ENCODE peak calls at places on chromosomes 3 and 15, in nine cellular contexts. J is CD8-positive, alpha-beta T cell; Y is ELF-1; Z is NCI-H2029; K is activated T-helper 2 cell treated with anti-CD3 and anti-CD28 coated beads, Interferon-gamma antibody, Interleukin-2, Interleukin-4, amounts not matched to agents 10 μg/mL and 5 μg/mL and 100 μg/mL, durations not matched to agents 14 hours and 24 hours and 36 hours; X is GM12865; H is memory B cell; U is transverse colon; I is iPS-NIHi11. O is an unnamed sample.

GRCh38 chr15:43648649-43649429 is at the start of gene CATSPER2:
- DNase-seq in J (no peak), Y (no peak), Z (no peak), K (no peak), X (no peak), H (no peak), U (no peak), I (peak), O (no peak)

GRCh38 chr3:125374501-125374995 is 577 bp downstream of the ZNF148 start:
- DNase-seq in J (peak), Y (peak), Z (no peak), K (no peak), X (peak), H (no peak), U (peak), I (peak), O (peak)

GRCh38 chr3:124263168-124263567 is 271.2 kb upstream of the ROPN1 start:
- DNase-seq in J (no peak), Y (no peak), Z (no peak), K (no peak), X (peak), H (no peak), U (no peak), I (no peak), O (no peak)

GRCh38 chr3:7640787-7641186 is 779.9 kb downstream of the GRM7 start:
- DNase-seq in J (no peak), Y (no peak), Z (no peak), K (no peak), X (no peak), H (no peak), U (no peak), I (no peak), O (no peak)

GRCh38 chr15:100116416-100117190 is 225.2 kb downstream of the ADAMTS17 start:
- DNase-seq in J (no peak), Y (no peak), Z (peak), K (no peak), X (no peak), H (no peak), U (no peak), I (no peak), O (no peak)

GRCh38 chr3:145188079-145188785 is 972.8 kb downstream of the PLOD2 start:
- DNase-seq in J (no peak), Y (no peak), Z (no peak), K (no peak), X (no peak), H (no peak), U (no peak), I (no peak), O (no peak)

GRCh38 chr3:72445827-72446405 is 402.3 kb downstream of the SHQ1 start:
- DNase-seq in J (no peak), Y (no peak), Z (no peak), K (no peak), X (no peak), H (no peak), U (no peak), I (no peak), O (no peak)

GRCh38 chr3:63911901-63912767 is at the start of gene SCAANT1:
- DNase-seq in J (peak), Y (peak), Z (peak), K (peak), X (peak), H (peak), U (peak), I (peak), O (peak)

GRCh38 chr15:71011503-71012155 is 103.6 kb upstream of the THSD4 start:
- DNase-seq in J (no peak), Y (no peak), Z (peak), K (no peak), X (peak), H (no peak), U (peak), I (peak), O (no peak)

GRCh38 chr3:30864158-30864557 is 30.3 kb downstream of the GADL1 start:
- DNase-seq in J (no peak), Y (no peak), Z (no peak), K (no peak), X (no peak), H (no peak), U (no peak), I (no peak), O (no peak)

GRCh38 chr3:173725507-173725906 is 328.0 kb downstream of the NLGN1 start:
- DNase-seq in J (no peak), Y (no peak), Z (no peak), K (no peak), X (no peak), H (no peak), U (no peak), I (no peak), O (no peak)

GRCh38 chr3:152835311-152836102 is 576 bp downstream of the P2RY1 start:
- DNase-seq in J (no peak), Y (peak), Z (no peak), K (peak), X (peak), H (no peak), U (peak), I (peak), O (peak)

GRCh38 chr3:151491525-151491924 is 30.7 kb upstream of the IGSF10 start:
- DNase-seq in J (no peak), Y (no peak), Z (no peak), K (no peak), X (no peak), H (no peak), U (no peak), I (no peak), O (no peak)

GRCh38 chr3:1195922-1196321 is 103.1 kb downstream of the CNTN6 start:
- DNase-seq in J (no peak), Y (no peak), Z (no peak), K (no peak), X (no peak), H (no peak), U (no peak), I (no peak), O (no peak)

GRCh38 chr15:100438570-100438969 is 90.2 kb downstream of the CERS3 start:
- DNase-seq in J (peak), Y (no peak), Z (peak), K (no peak), X (peak), H (no peak), U (peak), I (no peak), O (peak)

GRCh38 chr15:85865070-85865684 is 70.5 kb upstream of the KLHL25 start:
- DNase-seq in J (no peak), Y (peak), Z (no peak), K (no peak), X (peak), H (no peak), U (peak), I (peak), O (no peak)

GRCh38 chr3:106765342-106765741 is 611.9 kb upstream of the CCDC54 start:
- DNase-seq in J (no peak), Y (no peak), Z (no peak), K (no peak), X (no peak), H (no peak), U (no peak), I (no peak), O (no peak)

GRCh38 chr15:64464271-64465005 is 4.1 kb downstream of the ZNF609 start:
- DNase-seq in J (no peak), Y (no peak), Z (peak), K (no peak), X (no peak), H (no peak), U (no peak), I (no peak), O (no peak)

GRCh38 chr3:127013758-127014535 is 31.0 kb downstream of the PLXNA1 start:
- DNase-seq in J (no peak), Y (no peak), Z (no peak), K (no peak), X (no peak), H (no peak), U (no peak), I (no peak), O (no peak)

GRCh38 chr15:55917881-55918296 is 75.5 kb downstream of the NEDD4 start:
- DNase-seq in J (no peak), Y (no peak), Z (no peak), K (no peak), X (peak), H (no peak), U (peak), I (peak), O (no peak)

GRCh38 chr15:40825661-40826088 is 2.8 kb downstream of the PPP1R14D start:
- DNase-seq in J (no peak), Y (peak), Z (no peak), K (no peak), X (no peak), H (no peak), U (peak), I (no peak), O (no peak)

GRCh38 chr3:188122571-188123169 is 31.3 kb upstream of the LPP start:
- DNase-seq in J (no peak), Y (no peak), Z (no peak), K (no peak), X (no peak), H (no peak), U (no peak), I (no peak), O (no peak)

GRCh38 chr15:31304074-31304648 is 22.5 kb upstream of the KLF13 start:
- DNase-seq in J (peak), Y (no peak), Z (no peak), K (peak), X (no peak), H (peak), U (no peak), I (no peak), O (peak)

GRCh38 chr3:63986147-63986546 is 37.1 kb downstream of the PSMD6 start:
- DNase-seq in J (no peak), Y (no peak), Z (no peak), K (no peak), X (no peak), H (no peak), U (no peak), I (no peak), O (no peak)

GRCh38 chr3:26653811-26654379 is 31.3 kb downstream of the LRRC3B start:
- DNase-seq in J (no peak), Y (no peak), Z (no peak), K (no peak), X (no peak), H (no peak), U (no peak), I (no peak), O (no peak)

GRCh38 chr3:180119567-180119966 is 82.8 kb upstream of the PEX5L start:
- DNase-seq in J (no peak), Y (no peak), Z (no peak), K (no peak), X (no peak), H (no peak), U (no peak), I (no peak), O (no peak)

GRCh38 chr15:87623832-87624231 is 632.7 kb downstream of the NTRK3 start:
- DNase-seq in J (no peak), Y (peak), Z (no peak), K (no peak), X (peak), H (no peak), U (no peak), I (peak), O (no peak)